ENCODE peak calls at places on chromosomes 3 and 15, in seven cellular contexts. V is RWPE1; Z is CD4-positive, alpha-beta T cell; T is PC-9; O is esophagus muscularis mucosa; Y is IMR-90; H is uterus. W is an unnamed sample.

GRCh38 chr3:50336452-50337174 is 4.0 kb downstream of the RASSF1 start:
- DNase-seq in T (no peak), Z (no peak), O (no peak), Y (peak), H (no peak), V (no peak), W (no peak)

GRCh38 chr15:62739082-62739481 is 303.5 kb upstream of the TPM1 start:
- DNase-seq in Y (peak), Z (no peak), H (no peak), T (peak), V (peak), O (no peak), W (peak)

GRCh38 chr3:124282751-124283643 is 291.1 kb upstream of the ROPN1 start:
- DNase-seq in Y (peak), Z (no peak), T (no peak), V (no peak), O (peak), H (peak), W (no peak)

GRCh38 chr15:39616731-39617455 is 36.0 kb downstream of the THBS1 start:
- DNase-seq in O (no peak), Y (peak), T (no peak), H (no peak), V (peak), Z (no peak), W (no peak)

GRCh38 chr3:65785065-65785645 is 253.6 kb downstream of the MAGI1 start:
- DNase-seq in Z (no peak), V (peak), T (no peak), H (no peak), Y (peak), O (no peak), W (no peak)

GRCh38 chr3:89246326-89246725 is 138.9 kb downstream of the EPHA3 start:
- DNase-seq in V (no peak), T (no peak), O (no peak), Z (no peak), H (no peak), Y (no peak), W (no peak)

GRCh38 chr3:134446800-134447199 is 39.0 kb downstream of the ANAPC13 start:
- DNase-seq in T (no peak), Y (peak), V (no peak), Z (no peak), O (peak), H (no peak), W (peak)

GRCh38 chr3:140883428-140883827 is 58.2 kb upstream of the SLC25A36 start:
- DNase-seq in H (no peak), T (no peak), O (peak), V (no peak), Y (no peak), Z (no peak), W (no peak)

GRCh38 chr15:31483053-31483923 is 156.7 kb downstream of the KLF13 start:
- DNase-seq in T (no peak), Z (peak), Y (no peak), O (no peak), V (no peak), H (peak), W (no peak)

GRCh38 chr15:60718661-60719069 is 239.7 kb upstream of the ICE2 start:
- DNase-seq in T (no peak), Y (no peak), H (no peak), Z (no peak), O (no peak), V (no peak), W (no peak)

GRCh38 chr3:125633767-125634166 is 38.5 kb upstream of the OSBPL11 start:
- DNase-seq in V (no peak), Y (no peak), T (no peak), Z (no peak), H (no peak), O (no peak), W (no peak)

GRCh38 chr3:171317133-171317532 is 143.1 kb downstream of the TNIK start:
- DNase-seq in H (no peak), Z (no peak), V (no peak), T (no peak), O (no peak), Y (no peak), W (no peak)

GRCh38 chr15:85473455-85473854 is 93.1 kb downstream of the AKAP13 start:
- DNase-seq in T (no peak), H (no peak), O (no peak), Z (no peak), V (no peak), Y (peak), W (no peak)

GRCh38 chr3:64601824-64602223 is 86.0 kb downstream of the ADAMTS9 start:
- DNase-seq in H (no peak), T (no peak), Z (no peak), V (no peak), Y (no peak), O (no peak), W (no peak)

GRCh38 chr3:189557824-189558223 is 73.4 kb upstream of the TP63 start:
- DNase-seq in Z (no peak), Y (no peak), T (no peak), H (no peak), O (no peak), V (no peak), W (no peak)

GRCh38 chr3:166498439-166498838 is 661.2 kb upstream of the BCHE start:
- DNase-seq in Y (no peak), Z (no peak), O (no peak), T (no peak), V (no peak), H (no peak), W (no peak)

GRCh38 chr15:72790302-72790955 is 6.9 kb upstream of the ADPGK start:
- DNase-seq in Y (peak), T (no peak), H (no peak), Z (no peak), O (no peak), V (no peak), W (no peak)

GRCh38 chr3:78988324-78988723 is 779.5 kb downstream of the ROBO1 start:
- DNase-seq in V (peak), Z (no peak), O (no peak), T (no peak), Y (peak), H (no peak), W (no peak)

GRCh38 chr15:65638681-65639089 is 16.9 kb downstream of the SLC24A1 start:
- DNase-seq in H (peak), T (peak), V (peak), Y (peak), Z (no peak), O (no peak), W (no peak)

GRCh38 chr3:150372320-150373118 is 35.6 kb upstream of the TSC22D2 start:
- DNase-seq in T (no peak), Z (no peak), O (no peak), H (no peak), Y (peak), V (no peak), W (no peak)

GRCh38 chr15:25850154-25851111 is 12.7 kb downstream of the ATP10A start:
- DNase-seq in V (peak), Y (peak), H (peak), T (no peak), O (peak), Z (peak), W (no peak)

GRCh38 chr3:156148946-156149348 is 28.6 kb downstream of the KCNAB1 start:
- DNase-seq in T (no peak), V (no peak), Y (peak), H (peak), O (peak), Z (no peak), W (no peak)

DNA sequence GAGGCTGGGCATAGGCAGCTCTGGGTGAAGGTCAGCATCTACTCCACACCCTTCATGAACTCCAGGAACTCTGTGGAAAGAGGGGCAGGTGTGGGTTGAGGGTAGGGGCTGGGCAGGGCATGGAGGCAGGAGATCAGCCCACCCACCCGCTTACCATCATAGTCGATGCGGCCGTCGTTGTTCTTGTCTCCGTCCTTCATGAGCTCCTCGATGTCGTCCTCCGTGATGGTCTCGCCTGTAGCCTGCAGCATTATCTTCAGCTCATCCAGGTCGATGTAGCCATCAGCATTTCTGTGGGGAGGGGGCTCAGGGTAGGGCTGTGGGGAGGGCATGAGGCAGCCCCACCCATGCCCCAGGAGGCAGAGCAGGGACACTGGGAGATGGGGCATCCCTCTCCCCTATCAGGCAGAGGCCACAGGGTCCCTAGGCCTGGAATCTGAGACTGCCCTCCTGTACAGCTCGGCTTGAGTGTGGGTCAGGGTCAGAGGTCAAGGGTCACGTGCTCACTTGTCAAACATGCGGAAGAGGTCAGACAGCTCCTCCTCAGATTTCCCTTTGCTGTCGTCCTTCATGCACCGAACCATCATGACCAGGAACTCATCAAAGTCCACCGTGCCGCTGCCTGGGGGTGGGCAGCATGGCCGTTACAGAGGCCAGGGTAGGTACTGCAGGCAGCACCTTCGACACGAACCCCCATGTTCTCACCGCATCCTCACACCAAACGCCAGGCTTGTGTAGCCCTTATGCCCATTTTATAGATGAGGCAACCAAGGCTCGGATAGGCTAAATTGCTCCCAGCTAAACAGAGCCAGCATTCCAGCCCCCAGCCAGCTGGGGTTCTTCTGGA is 2.4 kb downstream of the TNNC1 start:
- DNase-seq in O (no peak), T (no peak), H (no peak), V (no peak), Y (no peak), Z (no peak), W (no peak)
- H3K27ac ChIP-seq in O (no peak), T (no peak), H (no peak), V (peak), Y (no peak), Z (no peak), W (no peak)

GRCh38 chr3:108285176-108285575 is 11.2 kb upstream of the HHLA2 start:
- DNase-seq in Y (no peak), T (no peak), V (no peak), Z (no peak), O (no peak), H (no peak), W (no peak)
- H3K27ac ChIP-seq in Y (no peak), T (no peak), V (no peak), Z (no peak), O (no peak), H (no peak), W (no peak)

GRCh38 chr3:13179181-13179580 is 106.0 kb upstream of the IQSEC1 start:
- DNase-seq in O (no peak), Z (no peak), V (no peak), T (no peak), Y (no peak), H (no peak), W (no peak)
- H3K27ac ChIP-seq in O (no peak), Z (no peak), V (no peak), T (no peak), Y (no peak), H (no peak), W (no peak)

GRCh38 chr15:44798815-44799214 is 62.5 kb downstream of the TRIM69 start:
- DNase-seq in O (no peak), V (peak), Z (no peak), T (no peak), Y (no peak), H (no peak), W (no peak)
- H3K27ac ChIP-seq in O (no peak), V (no peak), Z (no peak), T (no peak), Y (no peak), H (no peak), W (no peak)

GRCh38 chr15:49427369-49427768 is 4.3 kb downstream of the FGF7 start:
- DNase-seq in T (no peak), Y (no peak), Z (no peak), H (no peak), O (no peak), V (no peak), W (no peak)

GRCh38 chr15:49424954-49425353 is 1.9 kb downstream of the FGF7 start:
- DNase-seq in T (no peak), V (no peak), H (no peak), O (no peak), Z (no peak), Y (peak), W (no peak)

GRCh38 chr15:49423906-49424520 is 971 bp downstream of the FGF7 start:
- DNase-seq in Y (no peak), O (no peak), V (no peak), T (no peak), H (no peak), Z (no peak), W (no peak)

GRCh38 chr15:49430046-49430445 is 7.0 kb downstream of the FGF7 start:
- DNase-seq in V (no peak), O (no peak), Y (no peak), Z (no peak), H (no peak), T (no peak), W (no peak)

DNA sequence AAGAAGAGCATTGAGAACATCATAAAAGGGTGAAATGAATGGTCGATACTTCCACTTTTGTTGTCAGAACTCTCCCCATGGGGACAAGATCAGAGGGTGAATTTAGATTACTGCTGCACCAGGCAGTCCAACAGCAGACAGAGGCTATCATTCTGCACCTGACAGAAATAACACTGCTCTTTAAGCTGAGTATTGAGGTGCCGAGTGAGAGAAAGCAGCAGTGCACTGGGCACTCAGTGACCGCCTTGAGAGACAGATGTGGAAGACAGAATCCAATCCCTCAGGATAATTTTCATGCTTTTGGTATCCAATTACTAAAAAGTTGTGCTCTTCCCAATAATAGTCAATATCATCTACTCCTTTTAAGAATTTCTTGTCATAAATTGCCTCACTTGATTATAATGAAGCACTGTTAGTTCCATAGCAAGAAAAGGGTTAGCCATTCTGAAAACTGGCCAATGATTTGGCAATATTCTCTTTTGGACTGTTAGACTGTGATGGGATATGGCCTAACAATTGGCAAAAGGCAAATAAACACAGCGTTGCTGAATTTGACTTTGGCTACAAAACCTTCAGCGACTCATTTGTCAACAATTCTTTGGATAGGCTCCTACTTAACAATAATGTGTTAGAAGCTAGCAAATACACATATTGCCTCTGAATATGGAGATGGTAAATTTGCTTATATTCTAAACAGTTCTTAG is 5.5 kb downstream of the FGF7 start:
- DNase-seq in V (no peak), Y (peak), Z (no peak), T (no peak), O (no peak), H (no peak), W (no peak)
- H3K27ac ChIP-seq in V (no peak), Y (peak), Z (no peak), T (no peak), O (peak), H (peak), W (no peak)